ENCODE peak calls at places on chromosomes 2 and 18, in five cellular contexts. One of them, this sample, is unnamed.

GRCh38 chr2:55231546-55232083 is 478 bp downstream of the CLHC1 start:
- DNase-seq in SK-N-SH: no peak
- DNase-seq in K562: peak; percentile 20
- DNase-seq in A549: no peak
- DNase-seq in GM12878: no peak
- DNase-seq in this sample: peak; percentile 10

GRCh38 chr18:48959921-48960920 is 9.5 kb upstream of the SMAD7 start:
- DNase-seq in SK-N-SH: no peak
- DNase-seq in K562: no peak
- DNase-seq in A549: no peak
- DNase-seq in GM12878: no peak
- DNase-seq in this sample: peak; percentile 61

GRCh38 chr2:75641587-75641986 is 5.0 kb upstream of the MRPL19 start:
- DNase-seq in SK-N-SH: no peak
- DNase-seq in K562: no peak
- DNase-seq in A549: no peak
- DNase-seq in GM12878: no peak
- DNase-seq in this sample: peak; percentile 5

GRCh38 chr18:58805482-58806187 is 59.0 kb upstream of the ZNF532 start:
- DNase-seq in SK-N-SH: peak; percentile 64
- DNase-seq in K562: no peak
- DNase-seq in A549: no peak
- DNase-seq in GM12878: no peak
- DNase-seq in this sample: no peak

GRCh38 chr2:242075683-242076082 is 206.2 kb downstream of the RTP5 start:
- DNase-seq in SK-N-SH: no peak
- DNase-seq in K562: no peak
- DNase-seq in A549: peak; percentile 18
- DNase-seq in GM12878: no peak
- DNase-seq in this sample: no peak

GRCh38 chr2:144522741-144523605 is 3.1 kb upstream of the ZEB2 start:
- DNase-seq in SK-N-SH: peak; percentile 63
- DNase-seq in K562: peak; percentile 64
- DNase-seq in A549: no peak
- DNase-seq in GM12878: no peak
- DNase-seq in this sample: no peak

GRCh38 chr18:12657048-12657848 is 659 bp downstream of the SPIRE1 start:
- DNase-seq in SK-N-SH: peak; percentile 78
- DNase-seq in K562: peak; percentile 55
- DNase-seq in A549: peak; percentile 13
- DNase-seq in GM12878: no peak
- DNase-seq in this sample: peak; percentile 48

GRCh38 chr2:128536925-128537620 is 218.4 kb upstream of the HS6ST1 start:
- DNase-seq in SK-N-SH: no peak
- DNase-seq in K562: peak; percentile 39
- DNase-seq in A549: peak; percentile 27
- DNase-seq in GM12878: no peak
- DNase-seq in this sample: peak; percentile 99

GRCh38 chr2:170502400-170503135 is 212.6 kb upstream of the SP5 start:
- DNase-seq in SK-N-SH: no peak
- DNase-seq in K562: no peak
- DNase-seq in A549: no peak
- DNase-seq in GM12878: no peak
- DNase-seq in this sample: no peak

GRCh38 chr2:150900913-150901312 is 360.8 kb downstream of the RBM43 start:
- DNase-seq in SK-N-SH: no peak
- DNase-seq in K562: no peak
- DNase-seq in A549: no peak
- DNase-seq in GM12878: no peak
- DNase-seq in this sample: no peak

GRCh38 chr2:123993728-123994323 is 31.3 kb upstream of the CNTNAP5 start:
- DNase-seq in SK-N-SH: peak; percentile 16
- DNase-seq in K562: peak; percentile 11
- DNase-seq in A549: peak; percentile 34
- DNase-seq in GM12878: no peak
- DNase-seq in this sample: no peak

GRCh38 chr18:27057459-27058302 is 127.4 kb downstream of the CHST9 start:
- DNase-seq in SK-N-SH: no peak
- DNase-seq in K562: no peak
- DNase-seq in A549: no peak
- DNase-seq in GM12878: no peak
- DNase-seq in this sample: no peak

GRCh38 chr2:56227811-56228210 is 44.0 kb downstream of the CCDC85A start:
- DNase-seq in SK-N-SH: no peak
- DNase-seq in K562: no peak
- DNase-seq in A549: no peak
- DNase-seq in GM12878: no peak
- DNase-seq in this sample: no peak

GRCh38 chr2:106094101-106094860 is 99.8 kb downstream of the UXS1 start:
- DNase-seq in SK-N-SH: no peak
- DNase-seq in K562: no peak
- DNase-seq in A549: no peak
- DNase-seq in GM12878: no peak
- DNase-seq in this sample: no peak

GRCh38 chr2:184596819-184597411 is 1.4 kb upstream of the ZNF804A start:
- DNase-seq in SK-N-SH: no peak
- DNase-seq in K562: no peak
- DNase-seq in A549: no peak
- DNase-seq in GM12878: no peak
- DNase-seq in this sample: peak; percentile 81

GRCh38 chr2:119753930-119754321 is 5.8 kb upstream of the PTPN4 start:
- DNase-seq in SK-N-SH: no peak
- DNase-seq in K562: no peak
- DNase-seq in A549: no peak
- DNase-seq in GM12878: no peak
- DNase-seq in this sample: no peak

GRCh38 chr2:127179756-127180155 is 40.3 kb downstream of the CYP27C1 start:
- DNase-seq in SK-N-SH: no peak
- DNase-seq in K562: no peak
- DNase-seq in A549: no peak
- DNase-seq in GM12878: no peak
- DNase-seq in this sample: no peak

DNA sequence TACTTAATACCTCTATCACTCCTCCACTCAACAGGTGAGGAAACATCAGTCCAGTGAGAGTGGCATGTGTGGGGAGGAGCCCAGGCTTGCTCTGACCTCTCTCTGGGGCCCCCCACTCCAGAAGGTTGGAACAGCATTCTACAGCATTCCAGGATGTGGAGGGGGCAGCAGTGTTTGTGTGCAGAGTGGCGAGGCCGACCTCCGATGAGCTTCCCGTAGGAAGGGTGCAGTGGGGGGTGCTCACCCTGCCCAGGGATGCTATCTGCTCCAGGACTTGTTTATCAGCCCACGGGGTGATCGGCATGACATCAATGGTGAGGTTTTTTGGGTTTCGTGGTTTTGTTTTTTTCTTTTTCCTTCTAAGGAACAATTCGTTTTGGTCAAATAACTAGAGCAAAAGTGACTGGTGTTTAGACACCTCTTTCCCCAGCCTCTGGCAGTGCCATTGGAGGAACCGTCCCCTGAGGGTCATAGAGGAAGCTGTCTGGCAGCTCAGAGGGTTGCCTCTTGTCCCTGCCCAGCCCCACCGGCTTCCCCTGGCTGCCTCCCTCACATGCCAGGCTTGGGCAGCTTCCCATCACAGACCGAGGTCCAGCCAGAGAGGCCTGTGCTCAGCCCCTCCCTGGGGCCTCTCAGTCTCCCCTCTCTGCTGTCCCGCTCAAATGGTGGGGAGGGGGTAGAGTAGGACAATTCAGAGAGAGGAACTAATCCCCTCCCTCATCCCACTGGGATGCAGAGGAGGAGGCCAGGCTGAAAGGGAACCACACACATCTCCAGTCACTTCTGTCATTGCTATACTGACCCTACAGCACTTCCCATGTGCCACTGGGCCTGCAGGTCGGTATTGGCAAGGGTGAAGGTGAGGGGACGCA is 96.5 kb downstream of the ZFP36L2 start:
- DNase-seq in SK-N-SH: peak; percentile 44
- DNase-seq in K562: no peak
- DNase-seq in A549: no peak
- DNase-seq in GM12878: no peak
- DNase-seq in this sample: peak; percentile 43
- TF ChIP-seq SMC3 in SK-N-SH: no peak
- TF ChIP-seq SMC3 in K562: no peak
- TF ChIP-seq SMC3 in A549: no peak
- TF ChIP-seq SMC3 in GM12878: no peak
- TF ChIP-seq SMC3 in this sample: no peak

GRCh38 chr2:3362686-3363085 is 14.9 kb downstream of the EIPR1 start:
- DNase-seq in SK-N-SH: no peak
- DNase-seq in K562: no peak
- DNase-seq in A549: no peak
- DNase-seq in GM12878: no peak
- DNase-seq in this sample: no peak
- TF ChIP-seq SMC3 in SK-N-SH: no peak
- TF ChIP-seq SMC3 in K562: no peak
- TF ChIP-seq SMC3 in A549: no peak
- TF ChIP-seq SMC3 in GM12878: no peak
- TF ChIP-seq SMC3 in this sample: no peak

DNA sequence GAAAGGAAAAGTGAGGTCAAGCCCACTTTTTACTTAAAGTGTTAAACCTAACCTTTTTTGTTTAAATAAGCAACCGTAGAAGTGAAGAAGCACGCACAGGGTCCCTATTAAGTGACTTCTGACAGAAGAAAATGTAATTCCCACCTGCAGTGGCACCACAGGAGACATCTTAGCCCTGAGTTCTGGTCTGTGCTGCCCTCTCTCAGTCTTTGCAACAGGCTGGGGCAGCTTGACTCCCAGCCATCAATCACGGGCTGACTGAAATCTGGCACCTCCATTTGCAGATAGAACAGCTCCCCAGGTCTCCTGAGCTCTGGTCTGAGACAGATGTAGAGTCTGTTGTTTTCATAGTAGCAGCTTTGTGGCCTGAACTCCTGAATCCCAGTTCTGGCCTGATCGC is 170.0 kb downstream of the LTBP1 start:
- DNase-seq in SK-N-SH: no peak
- DNase-seq in K562: no peak
- DNase-seq in A549: no peak
- DNase-seq in GM12878: no peak
- DNase-seq in this sample: no peak
- TF ChIP-seq SMC3 in SK-N-SH: no peak
- TF ChIP-seq SMC3 in K562: no peak
- TF ChIP-seq SMC3 in A549: no peak
- TF ChIP-seq SMC3 in GM12878: no peak
- TF ChIP-seq SMC3 in this sample: no peak

DNA sequence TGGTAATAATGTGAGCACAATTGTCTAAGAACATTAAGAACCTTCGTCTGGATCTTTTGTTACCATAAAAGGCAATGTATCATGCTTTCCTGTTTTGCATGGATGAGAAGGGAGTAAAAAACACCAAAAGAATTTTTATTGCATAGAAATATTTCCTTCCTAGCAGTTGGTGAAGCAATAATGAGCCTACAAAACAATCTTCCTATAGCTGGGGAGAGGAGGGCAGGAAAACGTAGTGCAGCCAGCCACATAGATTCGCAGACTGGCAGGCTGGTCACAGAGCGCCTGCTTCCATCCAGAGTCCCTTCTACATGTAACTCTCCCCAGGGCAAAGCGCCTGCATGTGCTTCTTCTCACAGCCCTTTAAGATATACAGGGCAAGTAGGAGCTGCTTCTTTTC is 190.4 kb downstream of the BABAM2 start:
- DNase-seq in SK-N-SH: no peak
- DNase-seq in K562: no peak
- DNase-seq in A549: peak; percentile 22
- DNase-seq in GM12878: no peak
- DNase-seq in this sample: peak; percentile 52
- TF ChIP-seq SMC3 in SK-N-SH: no peak
- TF ChIP-seq SMC3 in K562: no peak
- TF ChIP-seq SMC3 in A549: no peak
- TF ChIP-seq SMC3 in GM12878: no peak
- TF ChIP-seq SMC3 in this sample: no peak

DNA sequence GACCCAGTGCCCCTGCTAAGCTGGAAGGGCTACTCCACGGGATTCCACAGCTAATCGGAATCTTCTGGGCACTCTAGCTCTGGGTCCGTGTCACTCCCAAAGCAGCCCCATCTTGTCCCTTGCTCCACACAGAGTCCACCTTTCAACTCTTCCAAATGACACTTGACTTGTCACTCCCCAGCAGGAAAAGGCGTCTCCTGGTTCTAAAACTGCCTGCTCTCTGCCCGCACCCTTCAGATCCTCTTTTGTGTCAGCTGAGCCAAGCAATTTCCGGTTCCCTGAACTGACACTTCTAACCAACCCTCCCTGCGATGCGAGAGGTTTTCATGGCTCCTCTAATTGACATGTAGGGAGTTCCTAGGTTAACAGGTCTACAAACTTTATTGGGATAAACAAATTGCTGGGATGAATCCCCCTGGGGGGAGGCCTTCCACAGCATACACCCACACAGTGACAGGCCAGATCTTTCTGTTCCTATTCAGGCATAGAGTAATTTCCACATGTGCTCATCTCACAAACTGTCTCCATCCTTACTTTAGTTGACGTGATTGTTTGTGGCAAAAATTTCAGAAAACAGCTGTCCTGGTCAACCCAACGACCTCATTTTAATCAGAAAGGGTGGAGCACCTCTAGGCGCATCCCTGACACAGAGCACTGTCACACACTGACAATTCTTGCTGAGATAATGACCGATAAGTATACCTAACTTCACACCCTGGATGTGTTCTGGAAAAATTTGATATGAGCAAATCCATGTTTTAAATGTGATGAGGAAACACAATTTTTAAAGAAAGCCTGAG is 104.9 kb downstream of the RBMS1 start:
- DNase-seq in SK-N-SH: no peak
- DNase-seq in K562: no peak
- DNase-seq in A549: no peak
- DNase-seq in GM12878: no peak
- DNase-seq in this sample: no peak
- TF ChIP-seq SMC3 in SK-N-SH: no peak
- TF ChIP-seq SMC3 in K562: no peak
- TF ChIP-seq SMC3 in A549: no peak
- TF ChIP-seq SMC3 in GM12878: no peak
- TF ChIP-seq SMC3 in this sample: no peak

GRCh38 chr2:108625186-108625827 is 91.0 kb downstream of the LIMS1 start:
- DNase-seq in SK-N-SH: no peak
- DNase-seq in K562: no peak
- DNase-seq in A549: no peak
- DNase-seq in GM12878: no peak
- DNase-seq in this sample: no peak

GRCh38 chr2:108626993-108627392 is 92.3 kb upstream of the RANBP2 start:
- DNase-seq in SK-N-SH: no peak
- DNase-seq in K562: no peak
- DNase-seq in A549: no peak
- DNase-seq in GM12878: no peak
- DNase-seq in this sample: peak; percentile 31

GRCh38 chr2:108627911-108628567 is 91.2 kb upstream of the RANBP2 start:
- DNase-seq in SK-N-SH: no peak
- DNase-seq in K562: no peak
- DNase-seq in A549: no peak
- DNase-seq in GM12878: no peak
- DNase-seq in this sample: no peak

GRCh38 chr2:108623616-108624015 is 89.3 kb downstream of the LIMS1 start:
- DNase-seq in SK-N-SH: no peak
- DNase-seq in K562: no peak
- DNase-seq in A549: no peak
- DNase-seq in GM12878: no peak
- DNase-seq in this sample: peak; percentile 61

DNA sequence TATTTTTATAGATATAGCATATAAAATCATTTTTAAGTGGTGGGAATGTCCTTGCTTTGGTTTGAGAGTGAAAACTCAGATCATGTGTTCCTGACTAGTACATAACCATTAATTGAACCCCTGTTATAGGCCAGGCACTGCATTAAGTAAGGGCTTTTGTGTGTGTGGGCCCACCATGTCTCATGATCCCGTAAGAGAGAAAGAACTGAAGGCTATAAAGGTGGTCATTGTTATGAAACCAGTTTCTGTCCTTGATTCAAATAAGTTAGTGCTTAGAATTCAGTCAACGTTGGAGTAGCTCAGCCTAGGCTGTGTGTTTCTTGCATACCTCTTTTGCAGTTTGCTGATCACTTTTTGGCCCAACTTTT is 91.5 kb downstream of the LIMS1 start:
- DNase-seq in SK-N-SH: no peak
- DNase-seq in K562: no peak
- DNase-seq in A549: no peak
- DNase-seq in GM12878: no peak
- DNase-seq in this sample: no peak
- TF ChIP-seq SMC3 in SK-N-SH: no peak
- TF ChIP-seq SMC3 in K562: no peak
- TF ChIP-seq SMC3 in A549: no peak
- TF ChIP-seq SMC3 in GM12878: no peak
- TF ChIP-seq SMC3 in this sample: no peak